ENCODE peak calls at places on chromosomes 4 and X, in eight cellular contexts. P, N, L, R, A, C, I and O are unnamed samples.

GRCh38 chrX:125810856-125811255 is 355.2 kb downstream of the DCAF12L2 start:
- DNase-seq in A (no peak), N (no peak), L (no peak), C (no peak), R (no peak), P (no peak), I (peak), O (no peak)

GRCh38 chr4:25818293-25819240 is 44.2 kb downstream of the SEL1L3 start:
- DNase-seq in I (peak), P (no peak), R (no peak), C (no peak), N (no peak), L (no peak), A (no peak), O (no peak)

GRCh38 chr4:168666531-168666930 is 169.7 kb downstream of the PALLD start:
- DNase-seq in A (no peak), I (peak), N (no peak), R (no peak), P (no peak), C (no peak), L (no peak), O (no peak)

GRCh38 chr4:168059251-168059650 is 33.1 kb upstream of the ANXA10 start:
- DNase-seq in C (no peak), I (peak), N (no peak), P (no peak), A (no peak), R (no peak), L (no peak), O (no peak)

GRCh38 chr4:77145806-77146425 is 11.1 kb upstream of the CCNG2 start:
- DNase-seq in I (no peak), C (no peak), R (no peak), A (peak), L (no peak), N (no peak), P (no peak), O (no peak)

GRCh38 chrX:115968436-115969252 is 201.9 kb upstream of the AGTR2 start:
- DNase-seq in I (peak), L (peak), P (peak), A (peak), N (peak), C (peak), R (peak), O (peak)

GRCh38 chr4:3630934-3631585 is 98.8 kb upstream of the LRPAP1 start:
- DNase-seq in P (no peak), A (no peak), N (no peak), L (no peak), I (no peak), R (no peak), C (peak), O (no peak)

GRCh38 chrX:405149-405548 is 18.4 kb upstream of the PPP2R3B start:
- DNase-seq in A (no peak), C (no peak), L (no peak), R (no peak), I (no peak), P (no peak), N (no peak), O (no peak)

GRCh38 chrX:44344194-44344593 is 722 bp upstream of the EFHC2 start:
- DNase-seq in I (no peak), C (no peak), R (peak), L (no peak), N (no peak), A (peak), P (no peak), O (peak)

GRCh38 chrX:19739683-19740082 is 147.7 kb downstream of the SH3KBP1 start:
- DNase-seq in N (no peak), R (peak), L (peak), A (peak), I (peak), P (peak), C (peak), O (peak)

GRCh38 chr4:124199185-124199584 is 513.3 kb downstream of the ANKRD50 start:
- DNase-seq in P (no peak), L (no peak), C (no peak), R (no peak), N (no peak), A (no peak), I (no peak), O (no peak)

GRCh38 chr4:74682567-74683359 is 111.6 kb downstream of the BTC start:
- DNase-seq in R (no peak), L (no peak), A (no peak), I (peak), N (peak), P (peak), C (peak), O (peak)

GRCh38 chr4:25588211-25588610 is 67.4 kb upstream of the SLC34A2 start:
- DNase-seq in C (no peak), P (no peak), I (no peak), R (no peak), A (no peak), N (no peak), L (no peak), O (no peak)

GRCh38 chr4:17030543-17030942 is 132.1 kb upstream of the LDB2 start:
- DNase-seq in R (peak), C (peak), P (no peak), L (no peak), A (no peak), N (no peak), I (peak), O (no peak)

GRCh38 chr4:159607824-159608223 is 504.9 kb downstream of the RAPGEF2 start:
- DNase-seq in I (peak), C (no peak), R (no peak), A (no peak), P (no peak), L (no peak), N (no peak), O (no peak)

GRCh38 chr4:170128219-170128804 is 38.6 kb upstream of the AADAT start:
- DNase-seq in R (no peak), C (no peak), L (no peak), N (no peak), P (no peak), I (no peak), A (no peak), O (no peak)

GRCh38 chr4:120331486-120332281 is 265.0 kb upstream of the MAD2L1 start:
- DNase-seq in C (no peak), P (no peak), R (no peak), A (peak), N (no peak), I (peak), L (no peak), O (no peak)

GRCh38 chr4:84436812-84437211 is 62.3 kb downstream of the NKX6-1 start:
- DNase-seq in A (no peak), N (no peak), C (no peak), I (no peak), P (no peak), L (no peak), R (no peak), O (no peak)
- TF ChIP-seq CTCF in A (no peak), N (no peak), C (no peak), I (no peak), P (no peak), L (no peak), R (no peak), O (no peak)

GRCh38 chr4:176223561-176223960 is 28.2 kb upstream of the SPATA4 start:
- DNase-seq in L (no peak), R (no peak), A (no peak), N (no peak), I (no peak), P (no peak), C (no peak), O (no peak)
- TF ChIP-seq CTCF in L (no peak), R (no peak), A (no peak), N (no peak), I (no peak), P (no peak), C (no peak), O (no peak)

GRCh38 chrX:47313056-47313455 is 57.3 kb upstream of the ZNF157 start:
- DNase-seq in C (no peak), P (no peak), A (no peak), L (no peak), R (no peak), N (no peak), I (no peak), O (peak)

GRCh38 chrX:47316276-47317025 is 53.9 kb upstream of the ZNF157 start:
- DNase-seq in A (no peak), I (no peak), R (no peak), P (peak), N (peak), L (no peak), C (no peak), O (no peak)

DNA sequence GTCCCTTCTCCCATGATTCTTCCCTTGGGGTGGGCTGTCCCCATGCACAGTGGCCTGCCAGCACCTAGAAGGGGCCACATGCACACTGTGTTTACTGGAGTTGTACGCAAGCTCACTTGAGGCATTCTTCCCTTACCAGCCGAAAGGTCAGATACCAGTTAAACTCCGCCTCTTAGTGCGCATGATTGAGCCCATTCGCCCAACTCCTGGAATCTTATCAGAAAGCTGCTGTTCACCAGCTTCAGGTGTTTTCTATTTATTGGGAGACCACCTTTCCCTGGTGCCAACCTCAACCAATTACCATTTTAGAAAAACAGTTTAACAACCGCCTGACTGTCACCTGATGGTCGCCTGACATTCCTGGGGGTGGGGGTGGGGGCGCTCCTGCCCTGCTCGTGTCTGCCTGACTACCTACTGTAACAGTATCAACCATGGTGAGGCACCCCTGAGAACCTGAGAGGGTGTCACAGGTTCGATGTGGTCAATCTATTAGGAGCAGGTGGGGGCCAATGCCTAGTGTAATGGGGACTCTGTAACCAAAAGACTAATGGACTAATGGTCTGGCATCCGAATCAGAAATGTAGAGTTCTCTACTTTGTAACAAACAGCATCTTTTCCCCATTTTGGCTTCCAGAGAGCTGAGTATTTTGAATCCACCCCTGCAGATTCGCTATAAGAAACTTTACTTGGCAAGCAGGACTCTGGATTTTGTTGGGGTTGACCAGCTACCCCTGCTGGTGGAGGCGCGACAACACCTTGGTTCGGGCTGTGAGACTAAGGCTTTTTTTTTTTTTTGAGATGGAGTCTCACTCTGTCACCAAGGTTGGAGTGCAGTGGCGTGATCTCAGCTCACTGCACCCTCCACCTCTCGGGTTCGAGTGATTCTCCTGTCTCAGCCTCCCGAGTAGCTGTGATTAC is 58.3 kb upstream of the ZNF157 start:
- DNase-seq in R (peak), C (peak), L (peak), A (no peak), I (peak), N (no peak), P (peak), O (peak)
- TF ChIP-seq CTCF in R (peak), C (peak), L (peak), A (peak), I (peak), N (peak), P (peak), O (peak)

DNA sequence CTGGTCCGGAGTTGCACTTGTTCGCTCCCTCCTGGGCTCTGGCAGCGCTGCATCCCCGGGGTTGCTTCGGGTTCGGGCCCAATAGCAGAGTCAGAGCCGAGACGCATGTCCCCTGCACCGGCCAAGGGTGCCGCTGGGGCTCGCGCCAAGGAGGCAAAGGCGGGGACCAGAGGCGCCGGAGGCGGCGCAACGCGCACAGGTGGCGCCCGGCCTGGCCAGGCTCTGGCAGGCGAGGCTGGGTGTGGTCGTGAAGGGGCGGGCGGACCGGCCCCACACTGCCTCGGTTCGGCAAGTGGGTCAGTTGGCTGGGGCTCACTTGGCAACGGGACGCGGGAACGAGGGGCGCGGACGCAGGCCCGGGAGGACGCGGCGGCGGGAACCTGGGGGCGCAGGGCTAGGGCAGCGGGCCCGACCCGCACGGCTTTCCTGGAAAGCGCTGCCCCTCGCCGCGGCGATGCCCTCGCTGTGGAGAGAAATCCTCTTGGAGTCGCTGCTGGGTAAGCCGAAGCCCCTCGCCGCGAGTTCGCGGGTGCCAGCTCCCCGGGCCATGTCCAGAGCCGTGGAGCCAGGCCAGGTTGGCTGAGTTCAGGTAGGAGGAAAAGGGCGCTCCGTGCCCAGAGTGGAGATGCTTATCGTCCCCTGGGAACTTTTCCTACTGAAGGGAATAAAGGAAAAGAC is at the start of gene CWH43:
- DNase-seq in L (no peak), C (no peak), I (no peak), R (no peak), N (peak), A (no peak), P (no peak), O (no peak)
- TF ChIP-seq CTCF in L (no peak), C (no peak), I (no peak), R (no peak), N (peak), A (no peak), P (no peak), O (no peak)

DNA sequence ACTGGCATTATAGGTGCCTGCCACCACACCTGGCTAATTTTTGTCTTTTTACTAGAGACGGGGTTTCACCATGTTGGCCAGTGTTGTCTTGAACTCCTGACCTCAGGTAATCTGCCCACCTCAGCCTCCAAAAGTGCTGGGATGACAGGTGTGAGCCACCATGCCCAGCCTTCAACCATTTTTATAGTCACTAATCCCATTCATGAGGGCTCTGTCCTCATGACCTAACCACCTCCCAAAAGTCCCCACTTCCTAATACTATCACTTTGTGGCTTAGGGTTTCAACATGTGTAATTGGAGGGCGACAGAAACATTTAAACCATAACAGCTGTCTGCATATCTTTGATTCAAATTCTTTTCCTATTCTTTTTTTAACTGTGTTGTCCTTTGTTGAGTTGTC is 229.6 kb upstream of the AGA start:
- DNase-seq in R (no peak), P (no peak), C (no peak), L (no peak), I (no peak), N (no peak), A (no peak), O (no peak)
- TF ChIP-seq CTCF in R (no peak), P (no peak), C (no peak), L (no peak), I (no peak), N (no peak), A (no peak), O (no peak)

DNA sequence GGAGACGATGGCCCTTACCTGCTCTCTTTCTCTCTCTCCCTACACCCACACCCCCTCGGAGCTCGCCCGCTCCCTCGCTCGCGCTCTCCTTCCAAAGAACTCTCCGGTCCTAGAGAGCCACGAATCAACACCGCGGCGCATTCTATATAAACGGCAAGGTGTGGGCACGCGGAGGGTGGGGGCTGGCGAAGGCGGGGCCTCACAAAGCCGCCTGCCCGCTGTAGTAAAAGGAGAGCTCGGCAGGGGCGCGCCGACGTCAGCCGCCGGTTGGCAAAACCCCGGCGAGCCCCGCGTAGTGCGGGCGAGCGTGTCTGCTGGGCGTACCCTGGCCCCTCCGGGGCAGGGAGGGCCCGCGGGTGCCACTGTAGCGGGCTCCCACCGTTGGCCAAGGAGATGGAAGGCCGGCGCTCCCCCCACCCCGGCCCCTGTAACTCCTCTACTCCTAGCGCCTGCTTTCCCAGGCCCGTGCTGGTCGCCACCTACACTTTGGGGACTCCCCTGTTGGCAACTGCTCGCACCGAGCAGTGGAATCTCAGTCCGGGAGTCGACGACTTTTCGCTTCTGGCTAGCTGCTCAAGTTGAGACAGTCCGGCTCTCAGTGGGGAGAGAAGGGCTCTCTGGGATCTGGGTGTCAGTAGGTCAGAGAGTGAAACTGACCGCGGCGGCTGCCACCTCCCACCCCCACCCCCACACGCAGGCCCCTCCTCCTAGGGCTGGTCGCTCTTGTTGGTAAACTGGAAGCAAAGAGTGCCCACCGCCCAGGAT is 325.5 kb upstream of the F9 start:
- DNase-seq in L (peak), N (peak), C (peak), R (no peak), A (peak), I (peak), P (peak), O (peak)
- TF ChIP-seq CTCF in L (no peak), N (peak), C (no peak), R (no peak), A (no peak), I (no peak), P (no peak), O (no peak)

GRCh38 chr4:21992330-21992729 is 43.8 kb upstream of the KCNIP4 start:
- DNase-seq in P (no peak), C (no peak), R (no peak), I (peak), N (no peak), A (no peak), L (no peak), O (no peak)

GRCh38 chr4:21986312-21986711 is 37.7 kb upstream of the KCNIP4 start:
- DNase-seq in N (no peak), L (no peak), I (no peak), R (no peak), C (no peak), P (no peak), A (no peak), O (no peak)

GRCh38 chr4:21991537-21991936 is 43.0 kb upstream of the KCNIP4 start:
- DNase-seq in A (no peak), I (no peak), R (no peak), L (no peak), C (no peak), P (no peak), N (no peak), O (no peak)

GRCh38 chr4:21991050-21991449 is 42.5 kb upstream of the KCNIP4 start:
- DNase-seq in R (no peak), I (peak), A (no peak), C (peak), P (no peak), N (no peak), L (peak), O (no peak)
- TF ChIP-seq CTCF in R (no peak), I (no peak), A (no peak), C (no peak), P (no peak), N (no peak), L (no peak), O (no peak)